ENCODE peak calls at places on chromosomes 7 and 10, in four cellular contexts. F is H1, H is A549, Y is HepG2. X is an unnamed sample.

GRCh38 chr7:158311791-158312190 is 275.8 kb downstream of the PTPRN2 start:
- DNase-seq in F (no peak), H (no peak), Y (no peak), X (no peak)

GRCh38 chr7:68176974-68177373 is 1180.3 kb downstream of the TYW1 start:
- DNase-seq in F (peak), H (peak), Y (peak), X (peak)

GRCh38 chr10:101297901-101298451 is 56.0 kb upstream of the BTRC start:
- DNase-seq in F (peak), H (peak), Y (no peak), X (peak)

GRCh38 chr10:79184141-79184625 is 115.4 kb downstream of the ZMIZ1 start:
- DNase-seq in F (no peak), H (peak), Y (peak), X (no peak)

GRCh38 chr7:136728945-136729344 is 139.5 kb upstream of the CHRM2 start:
- DNase-seq in F (no peak), H (no peak), Y (no peak), X (no peak)

GRCh38 chr10:33556581-33556980 is 222.1 kb upstream of the NRP1 start:
- DNase-seq in F (no peak), H (no peak), Y (no peak), X (no peak)

GRCh38 chr10:15651175-15651574 is 68.5 kb downstream of the ITGA8 start:
- DNase-seq in F (no peak), H (no peak), Y (no peak), X (no peak)

GRCh38 chr7:418636-419280 is 100.9 kb downstream of the PDGFA start:
- DNase-seq in F (no peak), H (no peak), Y (no peak), X (no peak)

GRCh38 chr7:91915401-91916067 is 25.1 kb upstream of the AKAP9 start:
- DNase-seq in F (no peak), H (no peak), Y (no peak), X (no peak)

GRCh38 chr10:109941193-109941872 is 18.0 kb upstream of the XPNPEP1 start:
- DNase-seq in F (no peak), H (no peak), Y (no peak), X (no peak)

GRCh38 chr10:100370976-100371706 is 24.1 kb downstream of the SCD start:
- DNase-seq in F (peak), H (peak), Y (peak), X (peak)

GRCh38 chr10:287029-287428 is 151.8 kb downstream of the ZMYND11 start:
- DNase-seq in F (no peak), H (no peak), Y (no peak), X (no peak)

GRCh38 chr10:24383681-24384106 is 174.8 kb downstream of the KIAA1217 start:
- DNase-seq in F (peak), H (peak), Y (peak), X (peak)

GRCh38 chr10:119680668-119681070 is 29.5 kb downstream of the BAG3 start:
- DNase-seq in F (no peak), H (no peak), Y (no peak), X (no peak)

GRCh38 chr7:292826-293225 is 2.9 kb downstream of the FOXL3 start:
- DNase-seq in F (no peak), H (no peak), Y (no peak), X (no peak)

GRCh38 chr10:51313259-51313658 is 239.0 kb downstream of the PRKG1 start:
- DNase-seq in F (no peak), H (no peak), Y (no peak), X (no peak)
- TF ChIP-seq RNF2 in F (no peak), H (no peak), Y (no peak), X (no peak)

GRCh38 chr7:150723467-150723866 is 7.1 kb downstream of the GIMAP1 start:
- DNase-seq in F (no peak), H (no peak), Y (no peak), X (no peak)
- TF ChIP-seq RNF2 in F (no peak), H (no peak), Y (no peak), X (no peak)

DNA sequence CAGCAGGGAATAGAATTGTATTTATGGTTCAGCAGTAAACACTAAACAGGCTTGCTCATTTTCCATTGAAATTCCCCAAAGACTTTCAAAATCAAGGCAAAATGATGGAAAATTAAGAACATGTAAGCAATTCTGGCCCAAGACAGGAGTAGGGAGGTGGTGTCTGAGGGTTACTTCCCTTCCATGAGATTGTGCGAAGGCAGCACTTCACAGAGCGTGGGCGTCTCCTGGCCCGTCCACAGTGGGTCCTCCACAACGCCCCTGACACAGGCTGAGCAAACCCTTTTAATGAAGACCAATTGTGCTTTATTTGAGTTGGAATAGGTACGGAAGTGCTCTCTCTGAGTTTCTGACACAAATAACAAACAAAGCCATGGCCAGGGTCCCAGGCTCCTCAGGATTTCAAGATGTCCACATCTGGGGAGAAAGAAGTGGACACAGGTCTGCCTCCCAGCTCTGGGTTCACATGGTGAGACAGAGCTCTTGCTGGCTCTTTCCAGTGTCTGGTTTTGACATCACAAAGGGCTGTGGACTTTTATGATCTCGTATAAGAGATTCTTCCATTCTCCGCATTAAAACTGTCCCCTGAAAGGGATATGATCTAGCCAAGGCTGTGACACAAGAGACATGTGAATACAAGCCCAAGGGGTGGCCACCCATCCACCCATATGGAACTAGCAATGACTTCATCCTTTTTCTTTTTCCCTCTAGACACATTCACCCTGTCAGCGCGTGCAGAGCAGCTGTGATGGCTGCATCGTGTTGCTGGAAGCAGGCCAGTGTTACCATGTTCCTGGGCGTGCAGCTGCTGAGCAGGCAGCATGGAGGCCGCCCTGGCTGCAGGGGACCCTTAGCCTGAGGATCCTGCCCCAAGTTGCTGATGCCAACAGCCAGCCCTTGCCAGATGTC is 145.7 kb downstream of the ADAM12 start:
- DNase-seq in F (no peak), H (no peak), Y (no peak), X (no peak)
- TF ChIP-seq RNF2 in F (no peak), H (no peak), Y (no peak), X (no peak)

GRCh38 chr10:103554488-103555320 is 61.2 kb downstream of the NEURL1 start:
- DNase-seq in F (no peak), H (peak), Y (peak), X (peak)
- TF ChIP-seq RNF2 in F (no peak), H (no peak), Y (no peak), X (no peak)

GRCh38 chr7:64665980-64666674 is at the start of gene ZNF107:
- DNase-seq in F (peak), H (peak), Y (peak), X (peak)

GRCh38 chr7:64672414-64672813 is 6.5 kb downstream of the ZNF107 start:
- DNase-seq in F (no peak), H (no peak), Y (no peak), X (no peak)

GRCh38 chr7:64667311-64667710 is 1.4 kb downstream of the ZNF107 start:
- DNase-seq in F (no peak), H (no peak), Y (peak), X (no peak)
- TF ChIP-seq RNF2 in F (no peak), H (no peak), Y (no peak), X (no peak)

GRCh38 chr10:29886299-29886698 is 173.1 kb downstream of the JCAD start:
- DNase-seq in F (no peak), H (no peak), Y (no peak), X (no peak)
- TF ChIP-seq RNF2 in F (no peak), H (no peak), Y (no peak), X (no peak)

DNA sequence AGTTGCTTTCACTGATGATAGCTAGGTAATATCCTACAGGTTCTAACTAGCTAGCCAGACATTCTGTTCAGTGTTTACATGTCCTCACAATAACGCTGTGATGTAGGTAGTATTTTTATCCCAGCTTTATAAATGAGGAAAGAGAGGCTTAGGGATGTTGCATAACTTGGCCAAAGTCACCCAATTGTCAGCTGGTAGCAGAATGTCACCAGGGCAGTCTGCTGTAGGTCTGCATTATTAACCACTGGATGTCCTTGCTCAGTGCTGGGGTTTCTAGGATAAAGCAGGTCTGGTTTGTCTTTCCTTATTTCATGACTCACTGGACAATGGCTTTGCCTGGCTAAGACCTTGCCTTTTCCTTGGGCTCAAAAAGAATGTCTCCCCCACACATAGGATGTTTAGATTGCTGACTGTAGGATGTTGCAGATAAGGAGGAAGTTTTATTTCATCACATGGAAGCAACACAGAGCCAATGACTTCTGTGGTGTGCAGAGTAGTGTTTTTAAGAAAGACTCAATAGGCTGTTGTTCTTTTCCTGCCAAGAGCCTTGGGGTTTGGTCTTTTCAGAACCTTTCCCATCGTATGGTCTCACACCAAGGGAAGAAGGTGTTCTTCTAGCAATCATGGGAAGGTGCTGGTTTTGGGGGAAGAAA is 29.4 kb downstream of the WDFY4 start:
- DNase-seq in F (no peak), H (no peak), Y (no peak), X (no peak)
- TF ChIP-seq RNF2 in F (no peak), H (no peak), Y (no peak), X (no peak)

GRCh38 chr7:41143074-41143473 is 559.8 kb downstream of the INHBA start:
- DNase-seq in F (no peak), H (no peak), Y (no peak), X (no peak)
- TF ChIP-seq RNF2 in F (no peak), H (no peak), Y (no peak), X (no peak)

GRCh38 chr10:127943336-127943910 is 36.5 kb downstream of the PTPRE start:
- DNase-seq in F (no peak), H (no peak), Y (no peak), X (no peak)

GRCh38 chr10:127944256-127944655 is 37.4 kb downstream of the PTPRE start:
- DNase-seq in F (no peak), H (no peak), Y (no peak), X (no peak)

GRCh38 chr10:127945335-127945734 is 38.4 kb downstream of the PTPRE start:
- DNase-seq in F (no peak), H (no peak), Y (no peak), X (no peak)

GRCh38 chr10:127940866-127941640 is 34.1 kb downstream of the PTPRE start:
- DNase-seq in F (no peak), H (no peak), Y (no peak), X (no peak)

GRCh38 chr10:127942811-127943210 is 35.9 kb downstream of the PTPRE start:
- DNase-seq in F (no peak), H (no peak), Y (no peak), X (no peak)
- TF ChIP-seq RNF2 in F (no peak), H (no peak), Y (no peak), X (no peak)

X was measured in K562.